ENCODE peak calls at places on chromosomes 4 and X, in four cellular contexts. A is CD4-positive, alpha-beta T cell; Z is upper lobe of left lung; H is adrenal gland. I is an unnamed sample.

GRCh38 chrX:135435933-135436332 is 14.2 kb downstream of the SMIM10L2A start:
- DNase-seq in A (no peak), Z (no peak), H (no peak), I (no peak)

GRCh38 chr4:82885410-82885809 is 5.5 kb downstream of the SEC31A start:
- DNase-seq in A (no peak), H (no peak), Z (no peak), I (no peak)

GRCh38 chr4:173170210-173170778 is 1.7 kb downstream of the GALNT7 start:
- DNase-seq in Z (no peak), H (no peak), A (no peak), I (no peak)

GRCh38 chr4:1678244-1678643 is 5.9 kb downstream of the FAM53A start:
- DNase-seq in H (no peak), A (no peak), Z (no peak), I (no peak)

GRCh38 chrX:19065535-19065934 is 56.7 kb downstream of the ADGRG2 start:
- DNase-seq in Z (no peak), A (no peak), H (no peak), I (no peak)

GRCh38 chrX:63917296-63917695 is 132.3 kb upstream of the ARHGEF9 start:
- DNase-seq in A (no peak), Z (no peak), H (no peak), I (no peak)

GRCh38 chr4:155590751-155591150 is 75.9 kb upstream of the GUCY1A1 start:
- DNase-seq in Z (no peak), A (no peak), H (no peak), I (no peak)

GRCh38 chr4:141999446-142000143 is 363.2 kb downstream of the IL15 start:
- DNase-seq in Z (no peak), A (no peak), H (no peak), I (no peak)

GRCh38 chr4:142637654-142638053 is 208.4 kb downstream of the INPP4B start:
- DNase-seq in H (no peak), A (no peak), Z (no peak), I (no peak)

GRCh38 chrX:48894891-48895290 is 2.7 kb downstream of the TIMM17B start:
- DNase-seq in A (no peak), Z (no peak), H (no peak), I (no peak)

GRCh38 chr4:154497901-154498300 is 6.3 kb upstream of the DCHS2 start:
- DNase-seq in A (no peak), H (no peak), Z (no peak), I (no peak)

GRCh38 chr4:7666744-7667143 is 232.0 kb upstream of the PSAPL1 start:
- DNase-seq in A (no peak), H (no peak), Z (no peak), I (no peak)

GRCh38 chr4:113106076-113106475 is 56.6 kb downstream of the ANK2 start:
- DNase-seq in Z (no peak), A (no peak), H (no peak), I (no peak)

GRCh38 chr4:25178838-25179261 is 18.6 kb upstream of the SEPSECS start:
- DNase-seq in H (no peak), A (no peak), Z (no peak), I (no peak)

GRCh38 chr4:129344058-129344457 is 248.1 kb downstream of the C4orf33 start:
- DNase-seq in H (no peak), Z (peak; percentile 24), A (no peak), I (no peak)

GRCh38 chr4:165129924-165130323 is 17.3 kb upstream of the TMEM192 start:
- DNase-seq in A (no peak), Z (no peak), H (no peak), I (no peak)

GRCh38 chr4:176882201-176882600 is 89.5 kb upstream of the VEGFC start:
- DNase-seq in Z (no peak), A (no peak), H (no peak), I (no peak)

GRCh38 chrX:108312938-108313337 is 125.3 kb downstream of the COL4A6 start:
- DNase-seq in A (no peak), Z (peak; percentile 34), H (peak; percentile 15), I (no peak)

GRCh38 chr4:40333921-40334352 is 1.2 kb upstream of the CHRNA9 start:
- DNase-seq in H (no peak), Z (no peak), A (no peak), I (no peak)

GRCh38 chr4:56513517-56513916 is 7.9 kb downstream of the ARL9 start:
- DNase-seq in Z (no peak), H (no peak), A (no peak), I (no peak)

GRCh38 chrX:152245231-152245630 is 106.9 kb upstream of the MAGEA10 start:
- DNase-seq in H (no peak), Z (no peak), A (no peak), I (no peak)

GRCh38 chr4:186079698-186080097 is 10.7 kb downstream of the TLR3 start:
- DNase-seq in A (no peak), Z (no peak), H (no peak), I (no peak)

GRCh38 chr4:7171191-7171900 is 21.0 kb upstream of the SORCS2 start:
- DNase-seq in Z (peak; percentile 7), A (no peak), H (no peak), I (no peak)

GRCh38 chr4:4443821-4444220 is 56.9 kb downstream of the NSG1 start:
- DNase-seq in Z (no peak), A (no peak), H (no peak), I (no peak)

GRCh38 chr4:120520761-120521160 is 401.8 kb downstream of the PRDM5 start:
- DNase-seq in A (no peak), H (no peak), Z (no peak), I (no peak)
- TF ChIP-seq CTCF in A (no peak), H (no peak), Z (no peak), I (no peak)

DNA sequence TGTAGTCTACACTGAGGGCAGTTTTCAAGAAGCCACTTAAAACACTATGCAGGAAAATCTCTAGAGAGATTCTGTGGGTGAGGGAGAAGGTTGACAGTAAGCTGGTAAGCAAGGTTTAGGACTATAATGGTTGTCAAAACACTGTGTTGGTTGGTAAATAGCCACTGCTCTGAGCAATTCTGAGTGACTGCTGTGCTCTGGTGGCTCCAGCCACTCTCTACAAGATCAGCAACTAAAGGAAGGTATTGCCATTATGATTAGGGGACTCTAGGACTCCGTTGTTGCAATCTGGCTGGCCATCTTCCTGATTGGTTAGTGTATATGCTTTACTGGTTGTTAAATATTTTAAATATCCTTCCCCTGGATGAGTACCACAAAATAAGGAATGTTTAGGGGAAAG is 5.5 kb upstream of the FAM47E start:
- DNase-seq in A (no peak), Z (no peak), H (no peak), I (no peak)
- TF ChIP-seq CTCF in A (no peak), Z (no peak), H (no peak), I (no peak)

GRCh38 chr4:73593631-73594241 is 26.5 kb downstream of the RASSF6 start:
- DNase-seq in H (no peak), A (no peak), Z (no peak), I (no peak)
- TF ChIP-seq CTCF in H (peak; percentile 25), A (peak; percentile 45), Z (no peak), I (peak; percentile 78)

GRCh38 chrX:17154001-17154400 is 207.5 kb downstream of the REPS2 start:
- DNase-seq in A (no peak), H (no peak), Z (no peak), I (no peak)
- TF ChIP-seq CTCF in A (no peak), H (no peak), Z (no peak), I (no peak)

GRCh38 chrX:77160301-77160700 is 286.9 kb upstream of the FGF16 start:
- DNase-seq in H (no peak), A (no peak), Z (no peak), I (no peak)
- TF ChIP-seq CTCF in H (peak; percentile 33), A (no peak), Z (no peak), I (peak; percentile 16)

DNA sequence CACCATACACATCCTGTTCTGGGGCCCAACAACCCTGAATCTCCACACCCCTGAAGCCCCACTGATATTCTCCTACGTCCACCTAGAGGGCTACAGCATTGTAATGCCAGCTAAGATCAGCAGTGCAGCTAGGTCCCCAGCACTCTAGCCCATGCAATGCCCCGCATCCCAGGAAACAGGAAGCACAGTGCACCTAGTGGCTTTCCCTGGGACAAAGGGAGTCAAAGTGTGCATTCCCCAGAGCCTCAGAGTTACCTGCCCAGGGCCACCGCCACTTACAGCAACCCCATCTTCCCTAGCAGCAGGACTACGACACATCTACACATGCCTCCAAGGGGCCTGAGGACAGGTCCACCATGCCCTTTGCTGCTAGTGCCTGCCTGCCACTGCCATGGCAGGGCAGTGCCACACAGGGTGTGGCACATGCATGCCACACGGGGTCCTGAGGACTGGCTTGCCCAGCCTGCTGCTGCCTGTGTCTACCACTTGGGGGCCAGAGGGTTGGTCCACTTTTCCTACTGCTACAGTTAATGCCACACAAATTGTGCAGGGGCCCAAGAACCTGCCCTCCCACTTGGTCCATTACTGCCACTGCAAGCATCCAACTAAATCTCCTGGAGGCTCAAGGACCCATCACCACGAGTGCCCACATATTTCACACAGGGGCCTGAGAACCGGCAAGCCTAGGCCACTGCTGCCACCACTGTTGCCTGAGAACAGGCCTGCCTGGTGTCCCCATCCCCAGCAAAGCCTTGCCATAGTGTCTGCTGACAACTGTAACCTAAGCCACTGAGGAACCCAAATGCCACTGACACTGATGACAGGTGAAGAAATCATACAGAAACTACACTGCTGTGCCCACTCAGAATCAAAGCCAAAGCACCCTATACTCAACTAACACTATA is 23.7 kb downstream of the TLR6 start:
- DNase-seq in Z (no peak), A (no peak), H (no peak), I (no peak)
- TF ChIP-seq CTCF in Z (no peak), A (no peak), H (no peak), I (no peak)

GRCh38 chrX:131747173-131747572 is 203.3 kb downstream of the OR13H1 start:
- DNase-seq in H (peak; percentile 87), Z (peak; percentile 75), A (no peak), I (peak; percentile 71)
- TF ChIP-seq CTCF in H (peak; percentile 71), Z (peak; percentile 59), A (no peak), I (no peak)

GRCh38 chrX:39709364-39709763 is 388.4 kb downstream of the BCOR start:
- DNase-seq in H (no peak), Z (no peak), A (no peak), I (no peak)

GRCh38 chrX:39704590-39704989 is 393.2 kb downstream of the BCOR start:
- DNase-seq in A (no peak), H (no peak), Z (no peak), I (no peak)

GRCh38 chrX:39703307-39703706 is 394.5 kb downstream of the BCOR start:
- DNase-seq in A (no peak), Z (no peak), H (no peak), I (no peak)

DNA sequence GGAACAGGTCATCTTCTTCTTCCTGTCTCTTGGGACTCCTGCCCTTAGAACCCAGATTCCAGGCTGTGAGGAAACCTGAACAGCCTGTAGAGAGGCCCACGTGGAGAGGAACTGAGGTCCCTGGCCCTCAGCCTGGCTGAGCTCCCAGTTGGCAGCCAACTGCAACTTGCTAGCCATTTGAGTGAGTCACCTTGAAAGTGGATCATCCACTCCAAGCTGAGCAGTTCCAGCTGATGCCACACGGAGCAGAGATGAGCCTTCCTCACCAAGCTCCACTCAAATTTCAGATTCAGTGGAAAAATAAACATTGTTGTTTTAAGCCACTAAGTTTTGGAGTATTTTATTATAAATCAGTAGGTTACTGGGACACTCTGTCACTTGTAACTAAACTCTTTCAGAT is 392.5 kb downstream of the BCOR start:
- DNase-seq in Z (peak; percentile 78), H (peak; percentile 88), A (no peak), I (no peak)
- TF ChIP-seq CTCF in Z (peak; percentile 26), H (peak; percentile 63), A (no peak), I (peak; percentile 56)

GRCh38 chr4:80361329-80361900 is 25.9 kb downstream of the CFAP299 start:
- DNase-seq in A (no peak), Z (no peak), H (no peak), I (no peak)
- TF ChIP-seq CTCF in A (peak; percentile 65), Z (peak; percentile 33), H (peak; percentile 34), I (peak; percentile 57)